ENCODE peak calls at places on chromosomes 11 and 22, in seven cellular contexts. M is DND-41, Z is transverse colon, N is body of pancreas, E is neural progenitor cell, L is choroid plexus epithelial cell, K is GM10248. U is an unnamed sample.
A peak's percentile ranks its signal among the peaks of the same experiment; 100 is the strongest.

GRCh38 chr22:19473578-19473977 is 5.4 kb downstream of the UFD1 start:
- DNase-seq in M (no peak), Z (no peak), N (no peak), E (no peak), L (peak; percentile 22), K (no peak), U (no peak)

GRCh38 chr22:19941365-19942070 is at the start of the genes COMT and TXNRD2:
- DNase-seq in M (peak; percentile 77), Z (peak; percentile 78), N (peak; percentile 75), E (no peak), L (peak; percentile 60), K (peak; percentile 90), U (peak; percentile 89)

GRCh38 chr11:67466367-67466766 is 2.7 kb downstream of the TMEM134 start:
- DNase-seq in M (no peak), Z (no peak), N (peak; percentile 51), E (no peak), L (no peak), K (no peak), U (no peak)

GRCh38 chr22:30246962-30247376 is 410 bp upstream of the LIF start:
- DNase-seq in M (no peak), Z (peak; percentile 85), N (no peak), E (no peak), L (no peak), K (no peak), U (peak; percentile 80)

GRCh38 chr11:27672836-27673464 is 27.3 kb downstream of the BDNF start:
- DNase-seq in M (no peak), Z (no peak), N (no peak), E (no peak), L (no peak), K (no peak), U (no peak)

GRCh38 chr22:22103078-22103593 is 120.5 kb upstream of the TOP3B start:
- DNase-seq in M (peak; percentile 40), Z (no peak), N (no peak), E (peak; percentile 24), L (peak; percentile 13), K (no peak), U (no peak)

GRCh38 chr11:43920598-43921419 is 21.6 kb upstream of the C11orf96 start:
- DNase-seq in M (no peak), Z (peak; percentile 46), N (peak; percentile 66), E (no peak), L (peak; percentile 100), K (peak; percentile 16), U (no peak)

GRCh38 chr11:18907391-18907790 is 31.8 kb downstream of the MRGPRX1 start:
- DNase-seq in M (no peak), Z (no peak), N (no peak), E (no peak), L (no peak), K (no peak), U (no peak)

GRCh38 chr22:17842386-17842785 is 68.1 kb upstream of the BID start:
- DNase-seq in M (peak; percentile 24), Z (peak; percentile 62), N (no peak), E (no peak), L (peak; percentile 21), K (peak; percentile 39), U (no peak)

GRCh38 chr11:99419991-99420390 is 399.2 kb downstream of the CNTN5 start:
- DNase-seq in M (no peak), Z (no peak), N (no peak), E (no peak), L (peak; percentile 39), K (no peak), U (no peak)

GRCh38 chr11:107816028-107816427 is 42.6 kb downstream of the SLC35F2 start:
- DNase-seq in M (no peak), Z (no peak), N (no peak), E (no peak), L (no peak), K (no peak), U (no peak)

GRCh38 chr11:107808526-107808925 is 50.1 kb downstream of the SLC35F2 start:
- DNase-seq in M (no peak), Z (no peak), N (no peak), E (no peak), L (no peak), K (no peak), U (no peak)

DNA sequence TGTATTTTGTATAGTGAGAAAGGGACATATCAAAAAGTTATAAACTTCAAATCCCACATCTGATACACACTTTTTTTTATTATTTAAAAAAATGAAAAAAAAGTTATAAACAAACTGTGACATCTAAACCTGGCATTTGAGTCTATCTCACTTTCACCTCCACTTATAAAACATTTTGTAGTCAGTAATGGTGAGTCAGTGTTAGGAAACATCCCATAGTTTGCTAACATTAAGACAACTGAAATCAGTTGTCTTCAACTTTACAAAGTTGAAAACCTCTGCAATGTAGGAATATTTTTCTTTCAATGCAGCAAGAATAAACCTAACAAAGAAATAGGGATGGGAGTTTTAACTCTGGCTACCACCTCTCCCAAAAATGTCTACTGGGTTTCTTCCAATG is 47.7 kb downstream of the SLC35F2 start:
- DNase-seq in M (no peak), Z (no peak), N (no peak), E (no peak), L (no peak), K (no peak), U (no peak)
- TF ChIP-seq CTCF in M (no peak), Z (no peak), N (no peak), E (no peak), L (no peak), K (no peak), U (no peak)

GRCh38 chr11:79610678-79611077 is 169.8 kb upstream of the TENM4 start:
- DNase-seq in M (no peak), Z (no peak), N (no peak), E (peak; percentile 15), L (no peak), K (no peak), U (no peak)
- TF ChIP-seq CTCF in M (no peak), Z (no peak), N (no peak), E (peak; percentile 36), L (no peak), K (no peak), U (no peak)

GRCh38 chr11:1783725-1784529 is 20.2 kb upstream of the CTSD start:
- DNase-seq in M (no peak), Z (no peak), N (no peak), E (no peak), L (no peak), K (no peak), U (peak; percentile 84)

GRCh38 chr11:1786466-1786865 is 22.7 kb upstream of the CTSD start:
- DNase-seq in M (no peak), Z (no peak), N (no peak), E (no peak), L (no peak), K (no peak), U (no peak)

GRCh38 chr11:1784761-1785650 is 21.3 kb upstream of the CTSD start:
- DNase-seq in M (no peak), Z (no peak), N (no peak), E (no peak), L (no peak), K (no peak), U (peak; percentile 84)

GRCh38 chr11:1782831-1783724 is 19.4 kb upstream of the CTSD start:
- DNase-seq in M (no peak), Z (no peak), N (no peak), E (no peak), L (peak; percentile 41), K (no peak), U (no peak)

DNA sequence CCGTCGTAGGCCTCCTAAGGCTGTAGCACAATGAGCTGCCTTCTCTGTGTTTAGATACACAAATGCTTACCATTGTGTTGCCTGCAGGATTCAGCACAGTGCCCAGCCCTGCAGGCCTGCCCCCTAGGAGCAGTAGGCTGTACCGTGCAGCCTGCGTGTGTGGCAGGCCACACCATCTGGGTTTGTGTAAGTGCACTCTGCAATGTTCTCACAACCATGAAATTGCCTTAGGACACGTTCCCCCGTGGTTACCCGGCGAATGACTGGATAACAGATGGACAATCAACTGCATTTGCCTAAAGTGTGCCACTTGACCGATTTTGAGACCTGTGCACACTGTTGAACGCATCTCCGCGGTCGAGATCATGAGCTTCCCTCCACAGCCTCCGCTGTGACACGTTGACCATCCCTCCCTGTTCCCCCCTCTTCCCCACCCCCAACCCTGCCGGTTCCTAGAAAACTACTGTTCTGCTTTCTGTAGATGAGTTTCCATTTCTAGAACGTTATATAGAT is 22.1 kb upstream of the CTSD start:
- DNase-seq in M (no peak), Z (no peak), N (no peak), E (peak; percentile 51), L (no peak), K (no peak), U (no peak)
- TF ChIP-seq CTCF in M (no peak), Z (no peak), N (no peak), E (peak; percentile 7), L (no peak), K (no peak), U (no peak)

DNA sequence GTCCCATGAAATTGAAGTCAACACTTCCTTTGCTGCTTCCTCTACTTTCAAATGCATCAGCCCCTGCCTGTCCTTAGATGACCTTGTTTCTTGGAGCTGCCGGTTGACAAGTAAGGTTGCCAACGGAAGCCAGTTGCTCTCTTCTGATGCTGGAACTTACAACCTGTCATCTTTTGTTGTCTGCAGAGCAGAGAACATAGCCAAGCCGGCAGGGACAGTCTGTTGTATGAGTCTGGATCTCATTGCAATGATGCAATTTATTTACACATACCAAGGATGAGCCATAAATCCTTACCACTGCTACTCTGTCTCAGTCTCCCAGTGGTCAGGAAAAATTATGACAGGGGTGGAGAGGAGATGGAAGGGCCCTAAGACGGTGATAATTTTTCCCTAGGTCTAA is 151.4 kb downstream of the BLID start:
- DNase-seq in M (peak; percentile 31), Z (no peak), N (no peak), E (no peak), L (peak; percentile 69), K (no peak), U (no peak)
- TF ChIP-seq CTCF in M (no peak), Z (no peak), N (no peak), E (no peak), L (peak; percentile 10), K (no peak), U (no peak)

GRCh38 chr11:21514298-21514697 is 678.6 kb upstream of the ANO5 start:
- DNase-seq in M (peak; percentile 11), Z (no peak), N (peak; percentile 17), E (peak; percentile 27), L (no peak), K (no peak), U (no peak)
- TF ChIP-seq CTCF in M (peak; percentile 47), Z (no peak), N (peak; percentile 30), E (peak; percentile 64), L (no peak), K (peak; percentile 7), U (peak; percentile 51)

DNA sequence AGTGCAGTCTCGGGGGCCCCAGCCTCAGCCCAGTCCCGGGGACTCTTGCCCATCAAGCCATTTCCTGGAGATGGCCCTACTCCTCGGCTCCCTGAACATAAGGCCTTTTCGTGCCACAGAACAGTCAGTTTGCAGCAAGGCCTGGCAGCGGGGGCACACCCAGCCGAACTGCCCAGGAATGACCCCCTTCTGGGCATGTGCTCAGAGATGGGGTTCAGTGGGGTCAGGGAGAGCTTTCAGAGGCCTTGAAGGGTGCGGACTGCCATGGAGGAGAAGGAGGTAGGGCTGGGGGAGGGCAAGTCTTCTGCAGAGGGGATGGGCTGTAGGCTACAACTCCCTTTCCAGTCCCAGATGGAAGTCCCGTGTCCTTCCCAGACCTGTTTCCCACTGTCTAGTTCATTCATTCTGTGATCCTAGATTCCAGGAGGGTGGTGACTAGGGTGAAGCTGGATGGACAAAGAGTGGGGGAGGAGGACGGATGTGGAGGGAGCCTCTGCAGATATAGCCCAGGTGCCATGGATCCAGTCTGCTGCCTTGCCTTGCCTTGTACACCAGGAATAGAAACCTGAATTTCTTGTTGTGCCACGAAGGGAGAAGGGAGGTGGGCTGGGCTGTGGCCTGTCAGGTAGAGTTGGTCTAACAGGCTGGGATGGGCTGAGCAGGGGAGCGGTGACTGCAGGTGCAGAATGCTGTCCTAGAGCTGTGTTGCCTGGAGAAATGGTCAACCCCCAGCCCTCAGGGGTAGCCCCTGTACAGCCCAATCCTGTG is 14.2 kb upstream of the OMP start:
- DNase-seq in M (no peak), Z (peak; percentile 70), N (peak; percentile 54), E (no peak), L (no peak), K (no peak), U (peak; percentile 49)
- TF ChIP-seq CTCF in M (no peak), Z (no peak), N (no peak), E (no peak), L (no peak), K (no peak), U (no peak)